ENCODE peak calls at places on chromosomes 3 and 15, in eight cellular contexts. B, E, T, L, G, Z, V and D are unnamed samples.

GRCh38 chr3:37999836-38000235 is 9.2 kb downstream of the VILL start:
- DNase-seq in G (no peak), V (no peak), L (no peak), T (no peak), E (no peak), Z (no peak), B (no peak), D (no peak)

GRCh38 chr3:192481638-192482037 is 245.7 kb downstream of the FGF12 start:
- DNase-seq in Z (no peak), E (no peak), B (no peak), V (no peak), G (no peak), L (no peak), T (no peak), D (no peak)

GRCh38 chr15:76196949-76197315 is 114.3 kb downstream of the ETFA start:
- DNase-seq in Z (no peak), G (no peak), E (no peak), V (no peak), L (no peak), B (no peak), T (peak; percentile 75), D (no peak)

GRCh38 chr3:162073422-162073821 is 576.8 kb downstream of the OTOL1 start:
- DNase-seq in E (no peak), V (no peak), L (no peak), Z (no peak), B (no peak), G (no peak), T (peak; percentile 16), D (no peak)

GRCh38 chr15:89912145-89912673 is 543 bp downstream of the ARPIN start:
- DNase-seq in Z (peak; percentile 64), V (peak; percentile 73), L (peak; percentile 43), E (peak; percentile 44), B (no peak), T (peak; percentile 76), G (no peak), D (no peak)

GRCh38 chr15:100588638-100589242 is 13.2 kb downstream of the LINS1 start:
- DNase-seq in E (no peak), Z (no peak), L (peak; percentile 1), G (no peak), T (no peak), B (no peak), V (no peak), D (no peak)

GRCh38 chr15:31214864-31215489 is 111.7 kb upstream of the KLF13 start:
- DNase-seq in E (peak; percentile 49), Z (no peak), B (peak; percentile 81), V (no peak), G (no peak), L (no peak), T (no peak), D (no peak)

GRCh38 chr3:186909078-186909853 is 21.1 kb upstream of the ST6GAL1 start:
- DNase-seq in G (no peak), Z (no peak), T (no peak), L (no peak), B (no peak), V (no peak), E (peak; percentile 28), D (peak; percentile 68)

GRCh38 chr3:30399394-30400181 is 206.8 kb upstream of the TGFBR2 start:
- DNase-seq in B (no peak), V (no peak), E (no peak), Z (no peak), T (no peak), G (no peak), L (no peak), D (no peak)

GRCh38 chr3:133169669-133170068 is 131.5 kb downstream of the TMEM108 start:
- DNase-seq in Z (peak; percentile 21), L (no peak), V (no peak), G (no peak), E (no peak), B (no peak), T (peak; percentile 43), D (no peak)

GRCh38 chr15:100114526-100114925 is 227.2 kb downstream of the ADAMTS17 start:
- DNase-seq in B (no peak), G (no peak), Z (no peak), V (no peak), T (no peak), L (peak; percentile 60), E (peak; percentile 63), D (no peak)

GRCh38 chr15:40287968-40288367 is 5.1 kb upstream of the ANKRD63 start:
- DNase-seq in B (no peak), Z (peak; percentile 42), L (no peak), T (no peak), G (no peak), V (no peak), E (no peak), D (no peak)

GRCh38 chr3:183301937-183302580 is 49.0 kb downstream of the B3GNT5 start:
- DNase-seq in Z (no peak), E (no peak), V (no peak), T (no peak), B (no peak), L (no peak), G (no peak), D (no peak)

GRCh38 chr15:70054884-70055387 is 42.8 kb downstream of the TLE3 start:
- DNase-seq in B (no peak), Z (no peak), V (no peak), G (no peak), E (no peak), T (no peak), L (no peak), D (no peak)

GRCh38 chr3:184740509-184741258 is 28.8 kb upstream of the MAGEF1 start:
- DNase-seq in V (no peak), E (peak; percentile 9), L (no peak), T (no peak), G (peak; percentile 74), B (no peak), Z (no peak), D (no peak)

GRCh38 chr15:96992817-96993216 is 662.3 kb downstream of the NR2F2 start:
- DNase-seq in B (no peak), E (no peak), L (no peak), V (no peak), T (no peak), G (no peak), Z (no peak), D (no peak)

GRCh38 chr15:57545995-57546394 is 45.7 kb upstream of the MYZAP start:
- DNase-seq in T (no peak), Z (peak; percentile 81), G (no peak), E (no peak), B (no peak), V (no peak), L (no peak), D (no peak)

GRCh38 chr3:154243353-154243752 is 80.9 kb downstream of the DHX36 start:
- DNase-seq in B (no peak), L (no peak), E (no peak), T (no peak), Z (no peak), G (peak; percentile 45), V (no peak), D (no peak)

GRCh38 chr15:71822890-71823289 is 12.5 kb downstream of the NR2E3 start:
- DNase-seq in T (no peak), L (no peak), Z (no peak), V (no peak), E (no peak), B (no peak), G (no peak), D (no peak)
- H3K9me3 ChIP-seq in T (no peaks in the 10 kb centered on the region), L (no peaks in the 10 kb centered on the region), Z (peaks cover 18% of the 10 kb centered on the region), V (peaks cover 21% of the 10 kb centered on the region), E (peaks cover 40% of the 10 kb centered on the region), B (peaks cover 11% of the 10 kb centered on the region), G (peaks cover 15% of the 10 kb centered on the region), D (peaks cover 3% of the 10 kb centered on the region)

GRCh38 chr3:104018541-104018940 is 1348.2 kb upstream of the ALCAM start:
- DNase-seq in L (no peak), G (no peak), E (no peak), Z (no peak), B (no peak), V (no peak), T (no peak), D (no peak)
- H3K9me3 ChIP-seq in L (no peaks in the 10 kb centered on the region), G (peaks cover 4% of the 10 kb centered on the region), E (peaks cover 19% of the 10 kb centered on the region), Z (no peaks in the 10 kb centered on the region), B (no peaks in the 10 kb centered on the region), V (no peaks in the 10 kb centered on the region), T (peaks cover 16% of the 10 kb centered on the region), D (no peaks in the 10 kb centered on the region)

DNA sequence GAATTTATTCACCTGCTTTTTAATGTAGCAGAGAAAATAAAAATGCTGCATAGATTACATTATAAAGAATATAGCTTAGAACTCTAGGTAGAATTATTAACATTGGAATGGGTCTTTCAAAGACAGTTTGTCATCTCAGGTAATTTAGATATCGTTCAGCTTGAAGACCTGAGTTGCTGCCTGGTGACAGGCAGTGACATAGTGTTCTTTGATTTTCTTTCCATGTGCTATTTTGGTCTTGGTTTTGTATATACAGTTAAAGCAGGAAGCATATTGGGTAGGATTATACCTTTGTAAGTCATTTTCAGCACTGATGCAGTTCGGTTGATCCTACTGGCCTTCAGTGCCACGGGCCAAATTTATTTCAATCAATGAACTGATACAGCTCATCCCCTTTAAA is 98.7 kb downstream of the BBX start:
- DNase-seq in Z (no peak), T (no peak), V (no peak), B (no peak), G (no peak), L (no peak), E (no peak), D (no peak)
- H3K9me3 ChIP-seq in Z (no peaks in the 10 kb centered on the region), T (no peaks in the 10 kb centered on the region), V (no peaks in the 10 kb centered on the region), B (no peaks in the 10 kb centered on the region), G (peaks cover 3% of the 10 kb centered on the region), L (no peaks in the 10 kb centered on the region), E (no peaks in the 10 kb centered on the region), D (no peaks in the 10 kb centered on the region)

GRCh38 chr3:16873872-16874271 is 10.9 kb upstream of the PLCL2 start:
- DNase-seq in B (no peak), L (no peak), Z (no peak), V (no peak), T (no peak), E (no peak), G (no peak), D (no peak)
- H3K9me3 ChIP-seq in B (no peaks in the 10 kb centered on the region), L (no peaks in the 10 kb centered on the region), Z (no peaks in the 10 kb centered on the region), V (no peaks in the 10 kb centered on the region), T (no peaks in the 10 kb centered on the region), E (no peaks in the 10 kb centered on the region), G (no peaks in the 10 kb centered on the region), D (no peaks in the 10 kb centered on the region)

DNA sequence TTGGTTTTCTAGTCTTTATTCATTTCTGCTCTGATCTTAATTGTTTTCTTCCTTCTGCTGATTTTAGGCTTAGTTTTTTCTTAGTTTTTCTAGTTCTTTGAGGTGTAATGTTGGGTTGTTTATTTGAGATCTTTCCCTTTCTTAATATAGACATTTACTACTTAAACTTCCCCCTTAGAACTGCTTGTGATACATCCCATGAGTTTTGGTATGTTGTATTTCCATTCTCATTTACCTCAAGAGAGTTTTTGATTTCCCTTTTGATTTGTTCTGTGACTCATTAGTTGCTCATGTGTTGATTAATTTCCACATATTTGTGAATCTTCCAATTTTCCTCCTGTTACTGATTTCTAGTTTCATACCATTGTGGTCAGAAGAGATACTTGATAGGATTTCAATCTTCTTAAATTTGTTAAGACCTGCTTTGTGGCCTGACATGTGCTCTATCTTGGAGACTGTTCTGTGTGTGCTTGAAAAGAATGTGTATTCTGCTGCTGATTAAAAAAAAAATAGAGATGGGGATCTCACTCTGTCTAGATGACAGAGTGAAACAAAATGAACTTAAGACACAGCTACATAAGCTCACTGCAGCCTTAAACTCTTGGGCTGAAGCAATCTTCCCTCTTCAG is 22.3 kb downstream of the GRM2 start:
- DNase-seq in T (no peak), L (no peak), E (no peak), Z (no peak), V (no peak), B (no peak), G (no peak), D (no peak)
- H3K9me3 ChIP-seq in T (no peaks in the 10 kb centered on the region), L (no peaks in the 10 kb centered on the region), E (no peaks in the 10 kb centered on the region), Z (no peaks in the 10 kb centered on the region), V (no peaks in the 10 kb centered on the region), B (no peaks in the 10 kb centered on the region), G (no peaks in the 10 kb centered on the region), D (no peaks in the 10 kb centered on the region)